ENCODE peak calls at places on chromosomes 5 and 9, in eight cellular contexts. G is endothelial cell; M is lower lobe of right lung; L is AG10803; K is prostate gland; W is nephron progenitor cell; V is CD8-positive, alpha-beta T cell; E is stomach. Z is an unnamed sample.

GRCh38 chr5:93076096-93076495 is 504.9 kb downstream of the NR2F1-AS1 start:
- DNase-seq in G (no peak), M (no peak), L (no peak), K (no peak), W (no peak), V (no peak), E (no peak), Z (no peak)

GRCh38 chr9:23375511-23375910 is 450.5 kb downstream of the ELAVL2 start:
- DNase-seq in G (no peak), M (no peak), L (no peak), K (no peak), W (no peak), V (no peak), E (no peak), Z (no peak)

GRCh38 chr9:116178481-116179211 is 25.1 kb downstream of the PAPPA start:
- DNase-seq in G (no peak), M (no peak), L (no peak), K (no peak), W (no peak), V (no peak), E (no peak), Z (no peak)

GRCh38 chr9:131398204-131398603 is 4.3 kb downstream of the PRRC2B start:
- DNase-seq in G (no peak), M (peak), L (no peak), K (peak), W (no peak), V (peak), E (peak), Z (peak)

GRCh38 chr5:143641549-143641955 is 170.4 kb upstream of the HMHB1 start:
- DNase-seq in G (no peak), M (no peak), L (peak), K (no peak), W (peak), V (no peak), E (no peak), Z (no peak)

GRCh38 chr9:130696139-130696650 is 2.6 kb downstream of the EXOSC2 start:
- DNase-seq in G (no peak), M (peak), L (no peak), K (no peak), W (no peak), V (no peak), E (no peak), Z (no peak)

GRCh38 chr9:24035816-24036215 is 209.8 kb upstream of the ELAVL2 start:
- DNase-seq in G (no peak), M (no peak), L (no peak), K (no peak), W (no peak), V (no peak), E (no peak), Z (no peak)

GRCh38 chr5:167839065-167839464 is 452.4 kb upstream of the WWC1 start:
- DNase-seq in G (no peak), M (no peak), L (peak), K (no peak), W (no peak), V (no peak), E (no peak), Z (no peak)

GRCh38 chr5:179427032-179427675 is 81.9 kb upstream of the ADAMTS2 start:
- DNase-seq in G (no peak), M (no peak), L (no peak), K (no peak), W (no peak), V (no peak), E (no peak), Z (no peak)

GRCh38 chr5:60992871-60993270 is 47.9 kb downstream of the NDUFAF2 start:
- DNase-seq in G (no peak), M (no peak), L (no peak), K (no peak), W (no peak), V (no peak), E (no peak), Z (no peak)

GRCh38 chr5:126514159-126515141 is 80.6 kb downstream of the ALDH7A1 start:
- DNase-seq in G (no peak), M (no peak), L (no peak), K (no peak), W (no peak), V (no peak), E (no peak), Z (no peak)

GRCh38 chr9:35072461-35073275 is at the start of gene VCP:
- DNase-seq in G (peak), M (peak), L (peak), K (peak), W (peak), V (peak), E (peak), Z (peak)

GRCh38 chr9:96665789-96666188 is 10.7 kb upstream of the PRXL2C start:
- DNase-seq in G (no peak), M (no peak), L (no peak), K (no peak), W (no peak), V (no peak), E (no peak), Z (no peak)

GRCh38 chr5:175696139-175696854 is 38.4 kb downstream of the HRH2 start:
- DNase-seq in G (peak), M (peak), L (no peak), K (no peak), W (peak), V (peak), E (peak), Z (no peak)

GRCh38 chr5:94433393-94434149 is 184.8 kb downstream of the KIAA0825 start:
- DNase-seq in G (no peak), M (no peak), L (peak), K (peak), W (no peak), V (no peak), E (peak), Z (no peak)

GRCh38 chr5:129406440-129406839 is 53.7 kb upstream of the ADAMTS19 start:
- DNase-seq in G (no peak), M (no peak), L (no peak), K (no peak), W (no peak), V (no peak), E (no peak), Z (no peak)

GRCh38 chr5:170791325-170791954 is 7.9 kb downstream of the GABRP start:
- DNase-seq in G (peak), M (peak), L (peak), K (peak), W (peak), V (no peak), E (peak), Z (no peak)

GRCh38 chr5:26663500-26663899 is 374.9 kb downstream of the CDH9 start:
- DNase-seq in G (no peak), M (no peak), L (no peak), K (no peak), W (no peak), V (no peak), E (no peak), Z (no peak)

GRCh38 chr9:123669355-123669754 is 260.6 kb downstream of the DENND1A start:
- DNase-seq in G (no peak), M (no peak), L (peak), K (no peak), W (peak), V (no peak), E (no peak), Z (no peak)

GRCh38 chr5:32165-32564 is 59.8 kb upstream of the PLEKHG4B start:
- DNase-seq in G (no peak), M (no peak), L (no peak), K (no peak), W (no peak), V (no peak), E (no peak), Z (no peak)

GRCh38 chr5:178869577-178869976 is 9.8 kb downstream of the ZNF354B start:
- DNase-seq in G (no peak), M (no peak), L (no peak), K (no peak), W (no peak), V (no peak), E (no peak), Z (no peak)

GRCh38 chr5:172380992-172381643 is 73.2 kb downstream of the SH3PXD2B start:
- DNase-seq in G (no peak), M (peak), L (peak), K (peak), W (no peak), V (no peak), E (peak), Z (no peak)

GRCh38 chr5:75052461-75053285 is at the start of gene GCNT4:
- DNase-seq in G (peak), M (peak), L (peak), K (peak), W (peak), V (peak), E (peak), Z (peak)

GRCh38 chr5:179382486-179382885 is 37.2 kb upstream of the ADAMTS2 start:
- DNase-seq in G (no peak), M (no peak), L (no peak), K (no peak), W (no peak), V (no peak), E (no peak), Z (no peak)

GRCh38 chr5:112800901-112801300 is 60.2 kb upstream of the SRP19 start:
- DNase-seq in G (no peak), M (no peak), L (no peak), K (no peak), W (no peak), V (no peak), E (no peak), Z (no peak)

GRCh38 chr5:150152636-150153462 is 2.8 kb downstream of the PDGFRB start:
- DNase-seq in G (no peak), M (no peak), L (peak), K (no peak), W (no peak), V (no peak), E (no peak), Z (no peak)

GRCh38 chr5:16721151-16722102 is 104.6 kb upstream of the RETREG1 start:
- DNase-seq in G (no peak), M (no peak), L (no peak), K (no peak), W (no peak), V (no peak), E (no peak), Z (no peak)

GRCh38 chr9:92663951-92664350 is 6.0 kb downstream of the IPPK start:
- DNase-seq in G (no peak), M (no peak), L (no peak), K (no peak), W (no peak), V (no peak), E (no peak), Z (no peak)

GRCh38 chr9:36204906-36205547 is 14.3 kb downstream of the CLTA start:
- DNase-seq in G (peak), M (no peak), L (no peak), K (no peak), W (no peak), V (no peak), E (no peak), Z (no peak)
- TF ChIP-seq CTCF in G (peak), M (no peak), L (peak), K (no peak), W (no peak), V (no peak), E (no peak), Z (no peak)

GRCh38 chr5:42807722-42808447 is 3.8 kb downstream of the SELENOP start:
- DNase-seq in G (no peak), M (no peak), L (no peak), K (no peak), W (no peak), V (no peak), E (no peak), Z (no peak)
- TF ChIP-seq CTCF in G (no peak), M (no peak), L (no peak), K (no peak), W (no peak), V (no peak), E (no peak), Z (no peak)

GRCh38 chr9:87954230-87954629 is 20.1 kb downstream of the CDK20 start:
- DNase-seq in G (no peak), M (no peak), L (no peak), K (no peak), W (no peak), V (no peak), E (no peak), Z (no peak)

GRCh38 chr9:87950296-87950695 is 24.0 kb downstream of the CDK20 start:
- DNase-seq in G (no peak), M (no peak), L (no peak), K (no peak), W (no peak), V (no peak), E (no peak), Z (no peak)

GRCh38 chr9:87950765-87951488 is 23.4 kb downstream of the CDK20 start:
- DNase-seq in G (no peak), M (no peak), L (no peak), K (no peak), W (no peak), V (no peak), E (no peak), Z (no peak)
- TF ChIP-seq CTCF in G (peak), M (peak), L (peak), K (peak), W (peak), V (peak), E (no peak), Z (peak)

DNA sequence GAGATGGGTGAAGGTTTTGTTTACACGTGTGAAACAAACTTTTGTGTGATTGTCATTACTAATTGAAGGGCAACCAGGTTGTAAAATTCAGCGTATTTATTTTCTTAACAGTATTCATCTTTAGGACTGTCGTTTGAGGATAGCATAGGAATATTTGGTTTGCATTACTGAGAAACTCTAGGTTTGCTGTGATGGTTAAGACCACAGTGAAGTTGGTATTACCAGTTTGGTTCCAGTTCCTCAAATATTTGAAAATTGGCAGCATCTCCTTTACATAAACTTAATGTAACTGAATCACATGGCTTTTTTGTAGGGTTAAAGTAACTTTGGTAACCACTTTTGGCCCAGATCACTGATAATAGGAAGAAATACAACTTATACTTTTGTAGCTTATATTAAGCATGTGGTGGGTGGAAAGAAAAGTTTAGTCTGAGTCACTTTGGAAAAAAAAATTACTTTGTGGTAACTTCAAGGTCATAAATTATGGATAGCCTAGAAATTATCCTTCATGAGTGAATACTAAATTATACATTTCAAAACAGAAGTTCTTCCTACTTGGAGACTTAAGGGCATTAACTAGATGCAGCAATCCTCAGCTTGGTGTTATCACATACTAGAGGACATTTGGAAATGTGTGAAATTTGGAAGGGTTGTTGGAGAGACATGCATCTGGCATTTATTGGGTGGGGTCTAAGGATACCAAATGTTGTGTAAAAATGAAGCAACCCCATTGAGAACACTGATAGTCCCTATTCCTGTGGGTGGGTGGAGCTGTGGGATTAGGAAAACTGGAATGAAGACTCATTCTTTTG is 33.9 kb downstream of the G3BP1 start:
- DNase-seq in G (no peak), M (no peak), L (peak), K (no peak), W (no peak), V (no peak), E (no peak), Z (no peak)
- TF ChIP-seq CTCF in G (no peak), M (no peak), L (peak), K (no peak), W (no peak), V (no peak), E (no peak), Z (no peak)

Z was measured in natural killer cell.